ENCODE peak calls at places on chromosome 19, in eight cellular contexts. One of them, this sample, is unnamed.

GRCh38 chr19:3538965-3539742 is at the start of gene TEKTIP1:
- DNase-seq in HepG2: no peak
- DNase-seq in endothelial cell of umbilical vein: no peak
- DNase-seq in GM12878: no peak
- DNase-seq in HCT116: no peak
- DNase-seq in H1: peak
- DNase-seq in K562: peak
- DNase-seq in SK-N-SH: no peak
- DNase-seq in this sample: peak

GRCh38 chr19:33500586-33500985 is 21.0 kb downstream of the PEPD start:
- DNase-seq in HepG2: no peak
- DNase-seq in endothelial cell of umbilical vein: no peak
- DNase-seq in GM12878: no peak
- DNase-seq in HCT116: no peak
- DNase-seq in H1: no peak
- DNase-seq in K562: no peak
- DNase-seq in SK-N-SH: no peak
- DNase-seq in this sample: no peak

GRCh38 chr19:5563941-5564612 is 3.7 kb downstream of the TINCR start:
- DNase-seq in HepG2: no peak
- DNase-seq in endothelial cell of umbilical vein: no peak
- DNase-seq in GM12878: no peak
- DNase-seq in HCT116: no peak
- DNase-seq in H1: no peak
- DNase-seq in K562: peak
- DNase-seq in SK-N-SH: peak
- DNase-seq in this sample: no peak

GRCh38 chr19:35890113-35890650 is 10.2 kb downstream of the NFKBID start:
- DNase-seq in HepG2: no peak
- DNase-seq in endothelial cell of umbilical vein: no peak
- DNase-seq in GM12878: no peak
- DNase-seq in HCT116: no peak
- DNase-seq in H1: no peak
- DNase-seq in K562: no peak
- DNase-seq in SK-N-SH: no peak
- DNase-seq in this sample: no peak

GRCh38 chr19:5993516-5994406 is 15.8 kb upstream of the RANBP3 start:
- DNase-seq in HepG2: no peak
- DNase-seq in endothelial cell of umbilical vein: peak
- DNase-seq in GM12878: no peak
- DNase-seq in HCT116: no peak
- DNase-seq in H1: no peak
- DNase-seq in K562: no peak
- DNase-seq in SK-N-SH: peak
- DNase-seq in this sample: no peak

GRCh38 chr19:45774765-45775164 is 5.7 kb upstream of the SIX5 start:
- DNase-seq in HepG2: peak
- DNase-seq in endothelial cell of umbilical vein: no peak
- DNase-seq in GM12878: no peak
- DNase-seq in HCT116: no peak
- DNase-seq in H1: peak
- DNase-seq in K562: peak
- DNase-seq in SK-N-SH: no peak
- DNase-seq in this sample: peak

GRCh38 chr19:584240-585001 is 5.3 kb upstream of the HCN2 start:
- DNase-seq in HepG2: no peak
- DNase-seq in endothelial cell of umbilical vein: peak
- DNase-seq in GM12878: no peak
- DNase-seq in HCT116: no peak
- DNase-seq in H1: peak
- DNase-seq in K562: peak
- DNase-seq in SK-N-SH: peak
- DNase-seq in this sample: peak

GRCh38 chr19:21604941-21605548 is 99.6 kb downstream of the ZNF429 start:
- DNase-seq in HepG2: no peak
- DNase-seq in endothelial cell of umbilical vein: peak
- DNase-seq in GM12878: no peak
- DNase-seq in HCT116: no peak
- DNase-seq in H1: no peak
- DNase-seq in K562: no peak
- DNase-seq in SK-N-SH: no peak
- DNase-seq in this sample: no peak

GRCh38 chr19:35155981-35156672 is 1.6 kb downstream of the FXYD5 start:
- DNase-seq in HepG2: no peak
- DNase-seq in endothelial cell of umbilical vein: no peak
- DNase-seq in GM12878: no peak
- DNase-seq in HCT116: no peak
- DNase-seq in H1: no peak
- DNase-seq in K562: no peak
- DNase-seq in SK-N-SH: no peak
- DNase-seq in this sample: no peak

GRCh38 chr19:40921005-40921897 is 39.2 kb upstream of the CYP2A7 start:
- DNase-seq in HepG2: peak
- DNase-seq in endothelial cell of umbilical vein: peak
- DNase-seq in GM12878: no peak
- DNase-seq in HCT116: peak
- DNase-seq in H1: no peak
- DNase-seq in K562: peak
- DNase-seq in SK-N-SH: no peak
- DNase-seq in this sample: no peak

GRCh38 chr19:3025516-3025890 is 3.6 kb downstream of the TLE2 start:
- DNase-seq in HepG2: no peak
- DNase-seq in endothelial cell of umbilical vein: no peak
- DNase-seq in GM12878: no peak
- DNase-seq in HCT116: no peak
- DNase-seq in H1: no peak
- DNase-seq in K562: no peak
- DNase-seq in SK-N-SH: no peak
- DNase-seq in this sample: no peak

GRCh38 chr19:32928806-32929205 is 43.0 kb downstream of the CEP89 start:
- DNase-seq in HepG2: peak
- DNase-seq in endothelial cell of umbilical vein: no peak
- DNase-seq in GM12878: no peak
- DNase-seq in HCT116: no peak
- DNase-seq in H1: no peak
- DNase-seq in K562: no peak
- DNase-seq in SK-N-SH: no peak
- DNase-seq in this sample: no peak

DNA sequence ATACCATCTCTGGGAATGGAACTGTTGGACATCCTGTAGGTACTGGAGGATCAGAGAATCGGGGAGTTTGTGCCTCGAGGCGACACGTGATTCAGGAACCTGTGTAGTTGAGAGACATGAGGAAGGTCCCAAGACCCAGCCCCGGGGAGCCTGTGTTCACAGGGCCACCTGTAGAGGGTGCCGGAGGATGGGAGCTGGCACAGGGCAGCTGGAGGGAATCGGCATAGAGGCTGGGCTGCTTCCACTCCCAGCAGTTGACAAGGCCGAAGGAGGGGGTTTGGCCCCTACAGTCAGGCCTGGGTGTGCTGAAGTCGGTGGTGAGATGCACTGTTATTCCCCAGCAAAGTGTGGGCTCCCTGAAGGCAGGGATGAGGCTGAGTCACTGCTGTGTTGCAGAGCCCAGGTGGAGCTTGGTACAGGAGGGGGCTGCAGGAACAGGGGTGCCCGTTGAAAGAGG is 2.5 kb upstream of the ISYNA1 start:
- DNase-seq in HepG2: peak
- DNase-seq in endothelial cell of umbilical vein: no peak
- DNase-seq in GM12878: no peak
- DNase-seq in HCT116: no peak
- DNase-seq in H1: no peak
- DNase-seq in K562: peak
- DNase-seq in SK-N-SH: peak
- DNase-seq in this sample: peak
- H3K27ac ChIP-seq in HepG2: peak
- H3K27ac ChIP-seq in endothelial cell of umbilical vein: no peak
- H3K27ac ChIP-seq in GM12878: no peak
- H3K27ac ChIP-seq in HCT116: peak
- H3K27ac ChIP-seq in H1: no peak
- H3K27ac ChIP-seq in K562: peak
- H3K27ac ChIP-seq in SK-N-SH: no peak
- H3K27ac ChIP-seq in this sample: peak

GRCh38 chr19:39768334-39768733 is 10.3 kb upstream of the LEUTX start:
- DNase-seq in HepG2: no peak
- DNase-seq in endothelial cell of umbilical vein: no peak
- DNase-seq in GM12878: no peak
- DNase-seq in HCT116: no peak
- DNase-seq in H1: no peak
- DNase-seq in K562: no peak
- DNase-seq in SK-N-SH: no peak
- DNase-seq in this sample: peak

GRCh38 chr19:39768811-39769210 is 9.8 kb upstream of the LEUTX start:
- DNase-seq in HepG2: no peak
- DNase-seq in endothelial cell of umbilical vein: no peak
- DNase-seq in GM12878: no peak
- DNase-seq in HCT116: no peak
- DNase-seq in H1: no peak
- DNase-seq in K562: no peak
- DNase-seq in SK-N-SH: no peak
- DNase-seq in this sample: no peak

GRCh38 chr19:39771751-39772150 is 6.9 kb upstream of the LEUTX start:
- DNase-seq in HepG2: no peak
- DNase-seq in endothelial cell of umbilical vein: no peak
- DNase-seq in GM12878: no peak
- DNase-seq in HCT116: no peak
- DNase-seq in H1: no peak
- DNase-seq in K562: no peak
- DNase-seq in SK-N-SH: no peak
- DNase-seq in this sample: no peak
- H2AFZ ChIP-seq in HepG2: no peak
- H2AFZ ChIP-seq in endothelial cell of umbilical vein: no peak
- H2AFZ ChIP-seq in GM12878: no peak
- H2AFZ ChIP-seq in HCT116: no peak
- H2AFZ ChIP-seq in H1: peak
- H2AFZ ChIP-seq in K562: no peak
- H2AFZ ChIP-seq in SK-N-SH: no peak
- H2AFZ ChIP-seq in this sample: no peak

GRCh38 chr19:10259162-10259905 is 7.3 kb downstream of the MRPL4 start:
- DNase-seq in HepG2: peak
- DNase-seq in endothelial cell of umbilical vein: peak
- DNase-seq in GM12878: no peak
- DNase-seq in HCT116: peak
- DNase-seq in H1: peak
- DNase-seq in K562: peak
- DNase-seq in SK-N-SH: peak
- DNase-seq in this sample: peak
- TF ChIP-seq POLR2AphosphoS5 in HepG2: no peak
- TF ChIP-seq POLR2AphosphoS5 in endothelial cell of umbilical vein: no peak
- TF ChIP-seq POLR2AphosphoS5 in GM12878: peak
- TF ChIP-seq POLR2AphosphoS5 in HCT116: no peak
- TF ChIP-seq POLR2AphosphoS5 in H1: no peak
- TF ChIP-seq POLR2AphosphoS5 in K562: no peak
- TF ChIP-seq POLR2AphosphoS5 in SK-N-SH: peak
- TF ChIP-seq POLR2AphosphoS5 in this sample: no peak

GRCh38 chr19:14477417-14478112 is 2.4 kb upstream of the PTGER1 start:
- DNase-seq in HepG2: no peak
- DNase-seq in endothelial cell of umbilical vein: no peak
- DNase-seq in GM12878: no peak
- DNase-seq in HCT116: no peak
- DNase-seq in H1: no peak
- DNase-seq in K562: no peak
- DNase-seq in SK-N-SH: peak
- DNase-seq in this sample: no peak

GRCh38 chr19:14475251-14476073 is at the start of gene PTGER1:
- DNase-seq in HepG2: no peak
- DNase-seq in endothelial cell of umbilical vein: no peak
- DNase-seq in GM12878: no peak
- DNase-seq in HCT116: peak
- DNase-seq in H1: peak
- DNase-seq in K562: peak
- DNase-seq in SK-N-SH: peak
- DNase-seq in this sample: peak

GRCh38 chr19:14478113-14478545 is 3.0 kb upstream of the PTGER1 start:
- DNase-seq in HepG2: no peak
- DNase-seq in endothelial cell of umbilical vein: no peak
- DNase-seq in GM12878: no peak
- DNase-seq in HCT116: no peak
- DNase-seq in H1: no peak
- DNase-seq in K562: no peak
- DNase-seq in SK-N-SH: peak
- DNase-seq in this sample: no peak

GRCh38 chr19:14476307-14476662 is 1.1 kb upstream of the PTGER1 start:
- DNase-seq in HepG2: no peak
- DNase-seq in endothelial cell of umbilical vein: no peak
- DNase-seq in GM12878: no peak
- DNase-seq in HCT116: no peak
- DNase-seq in H1: no peak
- DNase-seq in K562: no peak
- DNase-seq in SK-N-SH: no peak
- DNase-seq in this sample: no peak

GRCh38 chr19:14476663-14477401 is 1.7 kb upstream of the PTGER1 start:
- DNase-seq in HepG2: no peak
- DNase-seq in endothelial cell of umbilical vein: no peak
- DNase-seq in GM12878: no peak
- DNase-seq in HCT116: peak
- DNase-seq in H1: peak
- DNase-seq in K562: peak
- DNase-seq in SK-N-SH: peak
- DNase-seq in this sample: no peak
- H3K27ac ChIP-seq in HepG2: no peak
- H3K27ac ChIP-seq in endothelial cell of umbilical vein: no peak
- H3K27ac ChIP-seq in GM12878: no peak
- H3K27ac ChIP-seq in HCT116: peak
- H3K27ac ChIP-seq in H1: no peak
- H3K27ac ChIP-seq in K562: no peak
- H3K27ac ChIP-seq in SK-N-SH: peak
- H3K27ac ChIP-seq in this sample: no peak

GRCh38 chr19:38223617-38224013 is 407 bp downstream of the DPF1 start:
- DNase-seq in HepG2: no peak
- DNase-seq in endothelial cell of umbilical vein: no peak
- DNase-seq in GM12878: no peak
- DNase-seq in HCT116: no peak
- DNase-seq in H1: no peak
- DNase-seq in K562: no peak
- DNase-seq in SK-N-SH: no peak
- DNase-seq in this sample: no peak
- H2AFZ ChIP-seq in HepG2: no peak
- H2AFZ ChIP-seq in endothelial cell of umbilical vein: peak
- H2AFZ ChIP-seq in GM12878: peak
- H2AFZ ChIP-seq in HCT116: peak
- H2AFZ ChIP-seq in H1: no peak
- H2AFZ ChIP-seq in K562: peak
- H2AFZ ChIP-seq in SK-N-SH: peak
- H2AFZ ChIP-seq in this sample: peak

GRCh38 chr19:39729594-39729993 is 8.2 kb downstream of the CLC start:
- DNase-seq in HepG2: no peak
- DNase-seq in endothelial cell of umbilical vein: no peak
- DNase-seq in GM12878: no peak
- DNase-seq in HCT116: no peak
- DNase-seq in H1: no peak
- DNase-seq in K562: no peak
- DNase-seq in SK-N-SH: no peak
- DNase-seq in this sample: no peak
- TF ChIP-seq POLR2AphosphoS5 in HepG2: no peak
- TF ChIP-seq POLR2AphosphoS5 in endothelial cell of umbilical vein: no peak
- TF ChIP-seq POLR2AphosphoS5 in GM12878: no peak
- TF ChIP-seq POLR2AphosphoS5 in HCT116: no peak
- TF ChIP-seq POLR2AphosphoS5 in H1: no peak
- TF ChIP-seq POLR2AphosphoS5 in K562: no peak
- TF ChIP-seq POLR2AphosphoS5 in SK-N-SH: no peak
- TF ChIP-seq POLR2AphosphoS5 in this sample: no peak